ENCODE peak calls at places on chromosomes 7 and 10, in seven cellular contexts. K is GM10248, A is ovary, U is fibroblast of the aortic adventitia, S is ascending aorta, Y is mammary epithelial cell, L is heart left ventricle. G is an unnamed sample.

GRCh38 chr10:16699435-16699834 is 117.8 kb downstream of the RSU1 start:
- DNase-seq in K (no peak), A (no peak), U (no peak), S (no peak), Y (no peak), L (no peak), G (no peak)

GRCh38 chr7:123828805-123829204 is 16.2 kb upstream of the HYAL4 start:
- DNase-seq in K (no peak), A (no peak), U (no peak), S (no peak), Y (no peak), L (no peak), G (no peak)

GRCh38 chr7:97844036-97844435 is 28.2 kb downstream of the ASNS start:
- DNase-seq in K (no peak), A (no peak), U (no peak), S (no peak), Y (no peak), L (no peak), G (no peak)

GRCh38 chr7:43876266-43876665 is 6.9 kb upstream of the MRPS24 start:
- DNase-seq in K (no peak), A (no peak), U (no peak), S (no peak), Y (no peak), L (no peak), G (no peak)

GRCh38 chr10:49518982-49519578 is 19.8 kb downstream of the ERCC6 start:
- DNase-seq in K (peak; percentile 42), A (no peak), U (peak; percentile 75), S (no peak), Y (peak; percentile 26), L (no peak), G (peak; percentile 39)

GRCh38 chr10:86785021-86785420 is 28.6 kb downstream of the BMPR1A start:
- DNase-seq in K (no peak), A (no peak), U (no peak), S (no peak), Y (peak; percentile 54), L (no peak), G (no peak)

GRCh38 chr10:10193848-10194247 is 823.8 kb upstream of the CELF2 start:
- DNase-seq in K (no peak), A (no peak), U (no peak), S (no peak), Y (no peak), L (no peak), G (no peak)

GRCh38 chr7:142894112-142894835 is 8.7 kb upstream of the TRPV6 start:
- DNase-seq in K (no peak), A (no peak), U (no peak), S (no peak), Y (no peak), L (no peak), G (no peak)

GRCh38 chr7:2969398-2970306 is 74.0 kb downstream of the CARD11 start:
- DNase-seq in K (no peak), A (no peak), U (no peak), S (peak; percentile 11), Y (no peak), L (no peak), G (no peak)

GRCh38 chr10:11602919-11603523 is 8.4 kb downstream of the USP6NL start:
- DNase-seq in K (no peak), A (no peak), U (no peak), S (no peak), Y (peak; percentile 19), L (no peak), G (no peak)

GRCh38 chr10:123858907-123859650 is 32.5 kb downstream of the CPXM2 start:
- DNase-seq in K (no peak), A (no peak), U (no peak), S (peak; percentile 52), Y (no peak), L (no peak), G (no peak)
- TF ChIP-seq CTCF in K (no peak), A (no peak), U (no peak), S (no peak), Y (no peak), L (no peak), G (no peak)

GRCh38 chr7:876077-876971 is at the start of gene GET4:
- DNase-seq in K (peak; percentile 91), A (peak; percentile 99), U (peak; percentile 93), S (peak; percentile 98), Y (peak; percentile 93), L (peak; percentile 99), G (peak; percentile 96)
- TF ChIP-seq CTCF in K (peak; percentile 21), A (peak; percentile 9), U (no peak), S (peak; percentile 42), Y (no peak), L (peak; percentile 32), G (peak; percentile 45)

DNA sequence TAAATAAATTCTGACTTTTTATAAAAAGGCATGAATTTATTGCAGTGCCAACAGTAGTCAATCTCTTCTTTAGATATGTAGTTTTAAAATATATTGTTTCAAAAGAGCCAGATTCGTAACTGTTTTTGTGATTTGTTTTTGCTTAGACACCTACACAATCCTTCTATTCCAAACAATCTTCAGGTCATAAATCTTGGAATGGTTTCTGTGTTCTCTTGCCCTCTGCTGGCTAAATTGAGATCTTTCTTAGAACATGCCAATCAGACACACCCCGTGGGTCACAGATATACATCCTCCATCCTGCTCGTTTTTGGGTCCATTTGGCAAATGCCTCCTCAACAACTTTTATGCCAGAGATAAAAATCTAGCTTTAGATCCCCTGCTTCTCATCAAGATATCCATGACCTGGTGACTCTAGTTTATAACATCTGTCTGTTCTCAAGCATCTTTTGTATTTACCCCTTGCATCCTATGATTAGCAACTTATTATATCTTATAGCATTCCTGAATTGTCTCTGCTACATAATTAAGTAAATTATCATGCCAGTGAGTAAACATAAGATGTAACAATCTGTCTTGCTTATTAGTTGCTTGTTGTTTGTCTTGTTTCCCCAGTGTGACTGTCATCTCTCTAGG is 35.3 kb upstream of the IFRD1 start:
- DNase-seq in K (peak; percentile 19), A (no peak), U (peak; percentile 60), S (no peak), Y (peak; percentile 30), L (no peak), G (peak; percentile 48)
- TF ChIP-seq CTCF in K (peak; percentile 23), A (no peak), U (peak; percentile 62), S (no peak), Y (peak; percentile 66), L (peak; percentile 42), G (peak; percentile 83)

GRCh38 chr10:29470355-29470705 is 164.4 kb downstream of the SVIL start:
- DNase-seq in K (no peak), A (peak; percentile 45), U (no peak), S (no peak), Y (no peak), L (no peak), G (no peak)
- TF ChIP-seq CTCF in K (peak; percentile 9), A (no peak), U (peak; percentile 27), S (peak; percentile 12), Y (peak; percentile 23), L (peak; percentile 33), G (peak; percentile 77)

GRCh38 chr10:5991708-5992107 is 14.4 kb upstream of the IL15RA start:
- DNase-seq in K (no peak), A (no peak), U (no peak), S (no peak), Y (no peak), L (no peak), G (no peak)
- TF ChIP-seq CTCF in K (no peak), A (no peak), U (no peak), S (no peak), Y (no peak), L (no peak), G (no peak)

GRCh38 chr10:24944512-24945255 is 7.7 kb downstream of the PRTFDC1 start:
- DNase-seq in K (no peak), A (no peak), U (peak; percentile 81), S (no peak), Y (peak; percentile 86), L (no peak), G (peak; percentile 46)
- TF ChIP-seq CTCF in K (no peak), A (no peak), U (peak; percentile 5), S (no peak), Y (peak; percentile 16), L (no peak), G (peak; percentile 20)

DNA sequence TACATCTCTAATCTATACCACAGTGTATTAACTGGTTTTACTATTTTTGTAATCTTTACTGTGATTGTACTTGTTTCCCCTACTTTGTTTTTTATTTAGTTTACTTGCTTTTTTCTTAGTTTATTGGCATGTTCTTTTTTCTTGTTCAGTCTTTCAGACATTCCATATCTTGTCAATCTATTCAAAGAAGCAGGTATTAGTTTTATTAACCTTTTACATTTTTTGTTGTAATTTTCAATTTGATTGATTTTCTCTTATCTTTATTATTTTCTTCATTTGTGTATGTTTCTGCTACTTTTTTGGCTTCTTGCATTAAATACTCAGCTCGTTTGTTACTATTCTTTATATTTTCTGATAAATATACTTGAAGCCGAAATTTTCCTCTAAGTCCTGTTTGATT is 41.6 kb downstream of the TLX1 start:
- DNase-seq in K (no peak), A (no peak), U (no peak), S (no peak), Y (no peak), L (no peak), G (no peak)
- TF ChIP-seq CTCF in K (no peak), A (no peak), U (no peak), S (no peak), Y (no peak), L (no peak), G (no peak)

GRCh38 chr10:130352291-130352645 is 216.1 kb downstream of the GLRX3 start:
- DNase-seq in K (no peak), A (no peak), U (no peak), S (no peak), Y (no peak), L (no peak), G (no peak)
- TF ChIP-seq CTCF in K (no peak), A (no peak), U (no peak), S (no peak), Y (no peak), L (no peak), G (no peak)

GRCh38 chr7:135343361-135343760 is 109.7 kb downstream of the STRA8 start:
- DNase-seq in K (no peak), A (no peak), U (no peak), S (no peak), Y (no peak), L (no peak), G (no peak)

GRCh38 chr7:135337506-135337905 is 103.9 kb downstream of the STRA8 start:
- DNase-seq in K (no peak), A (no peak), U (no peak), S (no peak), Y (no peak), L (no peak), G (no peak)

GRCh38 chr7:135338151-135338550 is 104.5 kb downstream of the STRA8 start:
- DNase-seq in K (no peak), A (no peak), U (no peak), S (no peak), Y (no peak), L (no peak), G (no peak)

GRCh38 chr7:135342887-135343286 is 109.2 kb downstream of the STRA8 start:
- DNase-seq in K (no peak), A (no peak), U (no peak), S (no peak), Y (no peak), L (peak; percentile 73), G (no peak)

GRCh38 chr7:135341049-135341448 is 107.4 kb downstream of the STRA8 start:
- DNase-seq in K (no peak), A (no peak), U (no peak), S (no peak), Y (no peak), L (no peak), G (no peak)
- TF ChIP-seq CTCF in K (no peak), A (no peak), U (no peak), S (no peak), Y (no peak), L (no peak), G (no peak)